ENCODE peak calls at places on chromosomes 7 and 10, in seven cellular contexts. Y is NB4; Q is AG20443; K is germinal center; N is stimulated activated CD4-positive, alpha-beta T cell treated with anti-CD3 and anti-CD28 coated beads, TNF-alpha, amount 100 ng/mL, for 4 hours; D is pancreas; A is H1. W is an unnamed sample.

GRCh38 chr10:103154464-103155299 is 38.4 kb downstream of the NT5C2 start:
- DNase-seq in D (no peak), K (no peak), Q (peak; percentile 16), A (no peak), N (no peak), Y (no peak), W (no peak)

GRCh38 chr7:102983602-102984001 is 70.8 kb downstream of the LRRC17 start:
- DNase-seq in A (no peak), Q (no peak), N (no peak), D (no peak), K (no peak), Y (no peak), W (no peak)

GRCh38 chr10:73968101-73968515 is 29.8 kb upstream of the VCL start:
- DNase-seq in N (no peak), Y (no peak), D (no peak), K (no peak), A (peak; percentile 56), Q (peak; percentile 39), W (no peak)

GRCh38 chr7:50085344-50085743 is 7.7 kb downstream of the ZPBP start:
- DNase-seq in D (no peak), A (no peak), Q (no peak), K (no peak), Y (no peak), N (no peak), W (no peak)

GRCh38 chr7:80721880-80722595 is 83.6 kb downstream of the CD36 start:
- DNase-seq in N (no peak), D (no peak), Q (peak; percentile 63), A (no peak), K (no peak), Y (peak; percentile 41), W (no peak)

GRCh38 chr10:71842856-71843530 is 8.1 kb downstream of the PSAP start:
- DNase-seq in D (no peak), Y (no peak), K (no peak), N (no peak), A (no peak), Q (no peak), W (no peak)

GRCh38 chr10:122471531-122472177 is 10.3 kb downstream of the HTRA1 start:
- DNase-seq in N (no peak), D (no peak), Q (no peak), A (no peak), K (no peak), Y (no peak), W (no peak)

GRCh38 chr10:93421426-93421825 is 60.7 kb downstream of the MYOF start:
- DNase-seq in N (no peak), A (no peak), K (no peak), D (no peak), Q (no peak), Y (no peak), W (no peak)

GRCh38 chr10:22615819-22616499 is 98.4 kb downstream of the PIP4K2A start:
- DNase-seq in N (no peak), D (no peak), Y (peak; percentile 84), A (no peak), K (peak; percentile 69), Q (peak; percentile 26), W (no peak)

GRCh38 chr7:112669306-112669705 is 120.9 kb downstream of the TMEM168 start:
- DNase-seq in N (no peak), A (no peak), Y (no peak), D (no peak), K (no peak), Q (no peak), W (no peak)

GRCh38 chr10:71837085-71837827 is 13.8 kb downstream of the PSAP start:
- DNase-seq in K (peak; percentile 39), Y (peak; percentile 57), A (peak; percentile 55), N (no peak), D (no peak), Q (no peak), W (peak; percentile 33)

GRCh38 chr10:23980054-23980453 is 228.9 kb upstream of the KIAA1217 start:
- DNase-seq in K (no peak), Q (no peak), A (no peak), N (no peak), D (no peak), Y (no peak), W (no peak)

GRCh38 chr10:121935702-121936101 is 7.9 kb upstream of the ATE1 start:
- DNase-seq in Y (peak; percentile 77), K (no peak), N (no peak), Q (no peak), D (no peak), A (no peak), W (no peak)

GRCh38 chr10:80171248-80171660 is 34.1 kb downstream of the ANXA11 start:
- DNase-seq in Q (no peak), K (no peak), N (no peak), Y (no peak), A (no peak), D (no peak), W (no peak)

GRCh38 chr7:155568335-155568660 is 21.9 kb upstream of the CNPY1 start:
- DNase-seq in Y (no peak), K (no peak), N (no peak), A (no peak), D (peak; percentile 3), Q (no peak), W (no peak)

GRCh38 chr10:58704226-58705200 is 191.8 kb downstream of the BICC1 start:
- DNase-seq in D (no peak), Y (no peak), A (no peak), Q (peak; percentile 31), K (no peak), N (no peak), W (no peak)

W was measured in GM12864.